ENCODE peak calls at places on chromosomes 11 and 22, in nine cellular contexts. H is activated CD8-positive, alpha-beta memory T cell treated with anti-CD3 and anti-CD28 coated beads for 4 hours; E is dermis blood vessel endothelial cell; Y is memory B cell; V is fibroblast of pulmonary artery; C is activated naive CD8-positive, alpha-beta T cell treated with anti-CD3 and anti-CD28 coated beads, Interleukin-2, amount 50 U/mL, for 24 hours; R is stimulated activated CD4-positive, alpha-beta T cell treated with anti-CD3 and anti-CD28 coated beads, Interleukin-4, amount 100 ng/mL, for 4 hours; I is body of pancreas; P is NCI-H1092. F is an unnamed sample.

GRCh38 chr11:125091247-125091876 is 20.1 kb downstream of the TMEM218 start:
- DNase-seq in H (no peak), E (peak; percentile 81), Y (no peak), V (peak; percentile 85), C (no peak), R (no peak), I (peak; percentile 24), P (peak; percentile 8), F (no peak)

GRCh38 chr11:61529537-61530225 is 21.1 kb downstream of the LRRC10B start:
- DNase-seq in H (no peak), E (no peak), Y (no peak), V (no peak), C (no peak), R (no peak), I (peak; percentile 67), P (no peak), F (no peak)

GRCh38 chr22:47486569-47487312 is 724.3 kb downstream of the TBC1D22A start:
- DNase-seq in H (no peak), E (no peak), Y (no peak), V (no peak), C (no peak), R (no peak), I (no peak), P (no peak), F (no peak)

GRCh38 chr11:82960000-82960778 is 58.7 kb downstream of the DDIAS start:
- DNase-seq in H (peak; percentile 26), E (no peak), Y (peak; percentile 20), V (no peak), C (no peak), R (no peak), I (no peak), P (no peak), F (no peak)

GRCh38 chr22:32788884-32789624 is 12.5 kb upstream of the TIMP3 start:
- DNase-seq in H (no peak), E (no peak), Y (no peak), V (peak; percentile 51), C (no peak), R (no peak), I (peak; percentile 36), P (no peak), F (no peak)

GRCh38 chr11:92830382-92831148 is 138.9 kb upstream of the MTNR1B start:
- DNase-seq in H (no peak), E (no peak), Y (no peak), V (no peak), C (no peak), R (no peak), I (no peak), P (peak; percentile 72), F (no peak)

GRCh38 chr22:33867118-33867863 is 53.0 kb downstream of the LARGE1 start:
- DNase-seq in H (no peak), E (no peak), Y (no peak), V (peak; percentile 11), C (no peak), R (no peak), I (no peak), P (no peak), F (no peak)

GRCh38 chr22:45608763-45609180 is 62.9 kb upstream of the ATXN10 start:
- DNase-seq in H (no peak), E (no peak), Y (no peak), V (peak; percentile 16), C (peak; percentile 17), R (no peak), I (no peak), P (no peak), F (no peak)

GRCh38 chr22:46443850-46444389 is 93.5 kb downstream of the CELSR1 start:
- DNase-seq in H (no peak), E (no peak), Y (no peak), V (no peak), C (no peak), R (no peak), I (no peak), P (no peak), F (no peak)

GRCh38 chr11:65500262-65501004 is 1.6 kb downstream of the MALAT1 start:
- DNase-seq in H (no peak), E (peak; percentile 51), Y (no peak), V (peak; percentile 74), C (no peak), R (no peak), I (peak; percentile 64), P (no peak), F (no peak)

GRCh38 chr11:88434333-88434976 is 96.9 kb upstream of the CTSC start:
- DNase-seq in H (no peak), E (no peak), Y (no peak), V (no peak), C (no peak), R (no peak), I (no peak), P (no peak), F (no peak)

GRCh38 chr22:47574551-47574950 is 812.1 kb downstream of the TBC1D22A start:
- DNase-seq in H (no peak), E (no peak), Y (no peak), V (no peak), C (no peak), R (no peak), I (no peak), P (no peak), F (no peak)

GRCh38 chr11:93279911-93280347 is 50.6 kb upstream of the DEUP1 start:
- DNase-seq in H (no peak), E (no peak), Y (no peak), V (no peak), C (no peak), R (no peak), I (no peak), P (peak; percentile 75), F (no peak)

GRCh38 chr22:44848791-44849410 is 96.5 kb downstream of the ARHGAP8 start:
- DNase-seq in H (no peak), E (no peak), Y (no peak), V (no peak), C (no peak), R (no peak), I (no peak), P (no peak), F (no peak)

GRCh38 chr11:108863528-108863927 is 198.7 kb downstream of the DDX10 start:
- DNase-seq in H (no peak), E (no peak), Y (no peak), V (no peak), C (no peak), R (no peak), I (no peak), P (no peak), F (no peak)

GRCh38 chr11:10272132-10272531 is 21.9 kb downstream of the SBF2 start:
- DNase-seq in H (no peak), E (no peak), Y (no peak), V (no peak), C (no peak), R (no peak), I (no peak), P (no peak), F (no peak)